ENCODE peak calls at places on chromosome 20, in eight cellular contexts. One of them, this sample, is unnamed.

GRCh38 chr20:19936801-19937583 is 80.2 kb upstream of the NAA20 start:
- DNase-seq in activated CD4-positive, alpha-beta memory T cell treated with anti-CD3 and anti-CD28 coated beads, Interleukin-2, amount 10 ng/mL, durations not matched to agents 7 days and 5 days: peak; percentile 29
- DNase-seq in body of pancreas: peak; percentile 34
- DNase-seq in BE2C: no peak
- DNase-seq in mesendoderm: no peak
- DNase-seq in H7: no peak
- DNase-seq in RCC 7860: no peak
- DNase-seq in stimulated activated CD4-positive, alpha-beta T cell treated with anti-CD3 and anti-CD28 coated beads, Interleukin-1b, Interleukin-23, amount 100 ng/mL, for 24 hours: no peak
- DNase-seq in this sample: no peak

GRCh38 chr20:33919653-33920052 is 74.1 kb upstream of the RALY start:
- DNase-seq in stimulated activated CD4-positive, alpha-beta T cell treated with anti-CD3 and anti-CD28 coated beads, Interleukin-1b, Interleukin-23, amount 100 ng/mL, for 24 hours: no peak
- DNase-seq in activated CD4-positive, alpha-beta memory T cell treated with anti-CD3 and anti-CD28 coated beads, Interleukin-2, amount 10 ng/mL, durations not matched to agents 7 days and 5 days: no peak
- DNase-seq in BE2C: no peak
- DNase-seq in mesendoderm: no peak
- DNase-seq in RCC 7860: no peak
- DNase-seq in H7: no peak
- DNase-seq in body of pancreas: no peak
- DNase-seq in this sample: no peak

GRCh38 chr20:5703542-5704215 is 46.5 kb upstream of the SHLD1 start:
- DNase-seq in body of pancreas: no peak
- DNase-seq in stimulated activated CD4-positive, alpha-beta T cell treated with anti-CD3 and anti-CD28 coated beads, Interleukin-1b, Interleukin-23, amount 100 ng/mL, for 24 hours: no peak
- DNase-seq in BE2C: no peak
- DNase-seq in mesendoderm: no peak
- DNase-seq in activated CD4-positive, alpha-beta memory T cell treated with anti-CD3 and anti-CD28 coated beads, Interleukin-2, amount 10 ng/mL, durations not matched to agents 7 days and 5 days: no peak
- DNase-seq in H7: no peak
- DNase-seq in RCC 7860: no peak
- DNase-seq in this sample: peak; percentile 37

GRCh38 chr20:6784767-6785166 is 17.3 kb downstream of the BMP2 start:
- DNase-seq in activated CD4-positive, alpha-beta memory T cell treated with anti-CD3 and anti-CD28 coated beads, Interleukin-2, amount 10 ng/mL, durations not matched to agents 7 days and 5 days: no peak
- DNase-seq in mesendoderm: no peak
- DNase-seq in RCC 7860: no peak
- DNase-seq in body of pancreas: no peak
- DNase-seq in BE2C: no peak
- DNase-seq in H7: no peak
- DNase-seq in stimulated activated CD4-positive, alpha-beta T cell treated with anti-CD3 and anti-CD28 coated beads, Interleukin-1b, Interleukin-23, amount 100 ng/mL, for 24 hours: no peak
- DNase-seq in this sample: no peak

GRCh38 chr20:6008254-6008653 is 45.6 kb downstream of the LRRN4 start:
- DNase-seq in BE2C: no peak
- DNase-seq in H7: no peak
- DNase-seq in mesendoderm: no peak
- DNase-seq in stimulated activated CD4-positive, alpha-beta T cell treated with anti-CD3 and anti-CD28 coated beads, Interleukin-1b, Interleukin-23, amount 100 ng/mL, for 24 hours: no peak
- DNase-seq in body of pancreas: peak; percentile 74
- DNase-seq in activated CD4-positive, alpha-beta memory T cell treated with anti-CD3 and anti-CD28 coated beads, Interleukin-2, amount 10 ng/mL, durations not matched to agents 7 days and 5 days: no peak
- DNase-seq in RCC 7860: peak; percentile 25
- DNase-seq in this sample: no peak

GRCh38 chr20:10209091-10209490 is 9.5 kb upstream of the SNAP25 start:
- DNase-seq in H7: no peak
- DNase-seq in BE2C: no peak
- DNase-seq in mesendoderm: no peak
- DNase-seq in RCC 7860: no peak
- DNase-seq in body of pancreas: no peak
- DNase-seq in activated CD4-positive, alpha-beta memory T cell treated with anti-CD3 and anti-CD28 coated beads, Interleukin-2, amount 10 ng/mL, durations not matched to agents 7 days and 5 days: no peak
- DNase-seq in stimulated activated CD4-positive, alpha-beta T cell treated with anti-CD3 and anti-CD28 coated beads, Interleukin-1b, Interleukin-23, amount 100 ng/mL, for 24 hours: no peak
- DNase-seq in this sample: no peak

GRCh38 chr20:46203510-46203837 is 85.4 kb downstream of the CD40 start:
- DNase-seq in H7: no peak
- DNase-seq in body of pancreas: no peak
- DNase-seq in mesendoderm: no peak
- DNase-seq in RCC 7860: no peak
- DNase-seq in BE2C: no peak
- DNase-seq in activated CD4-positive, alpha-beta memory T cell treated with anti-CD3 and anti-CD28 coated beads, Interleukin-2, amount 10 ng/mL, durations not matched to agents 7 days and 5 days: no peak
- DNase-seq in stimulated activated CD4-positive, alpha-beta T cell treated with anti-CD3 and anti-CD28 coated beads, Interleukin-1b, Interleukin-23, amount 100 ng/mL, for 24 hours: no peak
- DNase-seq in this sample: no peak

GRCh38 chr20:50609438-50609989 is 81.8 kb downstream of the RIPOR3 start:
- DNase-seq in body of pancreas: no peak
- DNase-seq in RCC 7860: no peak
- DNase-seq in stimulated activated CD4-positive, alpha-beta T cell treated with anti-CD3 and anti-CD28 coated beads, Interleukin-1b, Interleukin-23, amount 100 ng/mL, for 24 hours: no peak
- DNase-seq in H7: peak; percentile 64
- DNase-seq in BE2C: no peak
- DNase-seq in activated CD4-positive, alpha-beta memory T cell treated with anti-CD3 and anti-CD28 coated beads, Interleukin-2, amount 10 ng/mL, durations not matched to agents 7 days and 5 days: no peak
- DNase-seq in mesendoderm: no peak
- DNase-seq in this sample: no peak

GRCh38 chr20:58852559-58853271 is at the start of gene GNAS:
- DNase-seq in BE2C: peak; percentile 76
- DNase-seq in body of pancreas: peak; percentile 55
- DNase-seq in stimulated activated CD4-positive, alpha-beta T cell treated with anti-CD3 and anti-CD28 coated beads, Interleukin-1b, Interleukin-23, amount 100 ng/mL, for 24 hours: peak; percentile 40
- DNase-seq in mesendoderm: peak; percentile 92
- DNase-seq in RCC 7860: peak; percentile 11
- DNase-seq in activated CD4-positive, alpha-beta memory T cell treated with anti-CD3 and anti-CD28 coated beads, Interleukin-2, amount 10 ng/mL, durations not matched to agents 7 days and 5 days: peak; percentile 63
- DNase-seq in H7: peak; percentile 95
- DNase-seq in this sample: no peak

GRCh38 chr20:15675151-15675550 is 898.1 kb downstream of the KIF16B start:
- DNase-seq in stimulated activated CD4-positive, alpha-beta T cell treated with anti-CD3 and anti-CD28 coated beads, Interleukin-1b, Interleukin-23, amount 100 ng/mL, for 24 hours: no peak
- DNase-seq in mesendoderm: no peak
- DNase-seq in H7: no peak
- DNase-seq in body of pancreas: no peak
- DNase-seq in activated CD4-positive, alpha-beta memory T cell treated with anti-CD3 and anti-CD28 coated beads, Interleukin-2, amount 10 ng/mL, durations not matched to agents 7 days and 5 days: no peak
- DNase-seq in BE2C: no peak
- DNase-seq in RCC 7860: no peak
- DNase-seq in this sample: no peak

GRCh38 chr20:38831995-38832620 is 26.6 kb downstream of the PPP1R16B start:
- DNase-seq in body of pancreas: no peak
- DNase-seq in BE2C: no peak
- DNase-seq in H7: no peak
- DNase-seq in activated CD4-positive, alpha-beta memory T cell treated with anti-CD3 and anti-CD28 coated beads, Interleukin-2, amount 10 ng/mL, durations not matched to agents 7 days and 5 days: no peak
- DNase-seq in stimulated activated CD4-positive, alpha-beta T cell treated with anti-CD3 and anti-CD28 coated beads, Interleukin-1b, Interleukin-23, amount 100 ng/mL, for 24 hours: no peak
- DNase-seq in RCC 7860: no peak
- DNase-seq in mesendoderm: no peak
- DNase-seq in this sample: no peak

GRCh38 chr20:23049201-23049932 is at the start of gene THBD:
- DNase-seq in activated CD4-positive, alpha-beta memory T cell treated with anti-CD3 and anti-CD28 coated beads, Interleukin-2, amount 10 ng/mL, durations not matched to agents 7 days and 5 days: peak; percentile 20
- DNase-seq in stimulated activated CD4-positive, alpha-beta T cell treated with anti-CD3 and anti-CD28 coated beads, Interleukin-1b, Interleukin-23, amount 100 ng/mL, for 24 hours: no peak
- DNase-seq in body of pancreas: peak; percentile 67
- DNase-seq in RCC 7860: no peak
- DNase-seq in mesendoderm: peak; percentile 57
- DNase-seq in BE2C: no peak
- DNase-seq in H7: peak; percentile 80
- DNase-seq in this sample: no peak

GRCh38 chr20:5160882-5161281 is 34.1 kb downstream of the CDS2 start:
- DNase-seq in H7: no peak
- DNase-seq in body of pancreas: no peak
- DNase-seq in mesendoderm: no peak
- DNase-seq in stimulated activated CD4-positive, alpha-beta T cell treated with anti-CD3 and anti-CD28 coated beads, Interleukin-1b, Interleukin-23, amount 100 ng/mL, for 24 hours: no peak
- DNase-seq in activated CD4-positive, alpha-beta memory T cell treated with anti-CD3 and anti-CD28 coated beads, Interleukin-2, amount 10 ng/mL, durations not matched to agents 7 days and 5 days: no peak
- DNase-seq in BE2C: no peak
- DNase-seq in RCC 7860: no peak
- DNase-seq in this sample: no peak

GRCh38 chr20:10172998-10173655 is 45.5 kb upstream of the SNAP25 start:
- DNase-seq in body of pancreas: no peak
- DNase-seq in BE2C: no peak
- DNase-seq in stimulated activated CD4-positive, alpha-beta T cell treated with anti-CD3 and anti-CD28 coated beads, Interleukin-1b, Interleukin-23, amount 100 ng/mL, for 24 hours: no peak
- DNase-seq in RCC 7860: no peak
- DNase-seq in mesendoderm: no peak
- DNase-seq in activated CD4-positive, alpha-beta memory T cell treated with anti-CD3 and anti-CD28 coated beads, Interleukin-2, amount 10 ng/mL, durations not matched to agents 7 days and 5 days: no peak
- DNase-seq in H7: no peak
- DNase-seq in this sample: no peak

GRCh38 chr20:37749620-37750403 is 56.0 kb downstream of the CTNNBL1 start:
- DNase-seq in H7: no peak
- DNase-seq in activated CD4-positive, alpha-beta memory T cell treated with anti-CD3 and anti-CD28 coated beads, Interleukin-2, amount 10 ng/mL, durations not matched to agents 7 days and 5 days: no peak
- DNase-seq in body of pancreas: no peak
- DNase-seq in stimulated activated CD4-positive, alpha-beta T cell treated with anti-CD3 and anti-CD28 coated beads, Interleukin-1b, Interleukin-23, amount 100 ng/mL, for 24 hours: no peak
- DNase-seq in BE2C: peak; percentile 18
- DNase-seq in RCC 7860: no peak
- DNase-seq in mesendoderm: no peak
- DNase-seq in this sample: no peak

GRCh38 chr20:17833036-17833674 is 133.4 kb downstream of the BANF2 start:
- DNase-seq in H7: no peak
- DNase-seq in body of pancreas: no peak
- DNase-seq in activated CD4-positive, alpha-beta memory T cell treated with anti-CD3 and anti-CD28 coated beads, Interleukin-2, amount 10 ng/mL, durations not matched to agents 7 days and 5 days: no peak
- DNase-seq in stimulated activated CD4-positive, alpha-beta T cell treated with anti-CD3 and anti-CD28 coated beads, Interleukin-1b, Interleukin-23, amount 100 ng/mL, for 24 hours: no peak
- DNase-seq in mesendoderm: no peak
- DNase-seq in RCC 7860: no peak
- DNase-seq in BE2C: no peak
- DNase-seq in this sample: no peak

GRCh38 chr20:1813101-1813529 is 82.1 kb upstream of the SIRPA start:
- DNase-seq in body of pancreas: peak; percentile 64
- DNase-seq in H7: no peak
- DNase-seq in RCC 7860: peak; percentile 93
- DNase-seq in mesendoderm: no peak
- DNase-seq in activated CD4-positive, alpha-beta memory T cell treated with anti-CD3 and anti-CD28 coated beads, Interleukin-2, amount 10 ng/mL, durations not matched to agents 7 days and 5 days: no peak
- DNase-seq in stimulated activated CD4-positive, alpha-beta T cell treated with anti-CD3 and anti-CD28 coated beads, Interleukin-1b, Interleukin-23, amount 100 ng/mL, for 24 hours: no peak
- DNase-seq in BE2C: no peak
- DNase-seq in this sample: no peak

GRCh38 chr20:58523072-58523681 is 8.0 kb upstream of the APCDD1L start:
- DNase-seq in RCC 7860: no peak
- DNase-seq in BE2C: no peak
- DNase-seq in body of pancreas: no peak
- DNase-seq in H7: no peak
- DNase-seq in stimulated activated CD4-positive, alpha-beta T cell treated with anti-CD3 and anti-CD28 coated beads, Interleukin-1b, Interleukin-23, amount 100 ng/mL, for 24 hours: no peak
- DNase-seq in mesendoderm: peak; percentile 71
- DNase-seq in activated CD4-positive, alpha-beta memory T cell treated with anti-CD3 and anti-CD28 coated beads, Interleukin-2, amount 10 ng/mL, durations not matched to agents 7 days and 5 days: no peak
- DNase-seq in this sample: no peak

GRCh38 chr20:833450-834150 is at the start of gene FAM110A:
- DNase-seq in BE2C: peak; percentile 92
- DNase-seq in RCC 7860: peak; percentile 82
- DNase-seq in H7: peak; percentile 97
- DNase-seq in mesendoderm: peak; percentile 97
- DNase-seq in activated CD4-positive, alpha-beta memory T cell treated with anti-CD3 and anti-CD28 coated beads, Interleukin-2, amount 10 ng/mL, durations not matched to agents 7 days and 5 days: peak; percentile 97
- DNase-seq in stimulated activated CD4-positive, alpha-beta T cell treated with anti-CD3 and anti-CD28 coated beads, Interleukin-1b, Interleukin-23, amount 100 ng/mL, for 24 hours: peak; percentile 89
- DNase-seq in body of pancreas: peak; percentile 97
- DNase-seq in this sample: peak; percentile 92

GRCh38 chr20:23205221-23205620 is 119.1 kb upstream of the CD93 start:
- DNase-seq in mesendoderm: no peak
- DNase-seq in activated CD4-positive, alpha-beta memory T cell treated with anti-CD3 and anti-CD28 coated beads, Interleukin-2, amount 10 ng/mL, durations not matched to agents 7 days and 5 days: no peak
- DNase-seq in RCC 7860: no peak
- DNase-seq in BE2C: no peak
- DNase-seq in stimulated activated CD4-positive, alpha-beta T cell treated with anti-CD3 and anti-CD28 coated beads, Interleukin-1b, Interleukin-23, amount 100 ng/mL, for 24 hours: no peak
- DNase-seq in body of pancreas: no peak
- DNase-seq in H7: peak; percentile 49
- DNase-seq in this sample: no peak

GRCh38 chr20:50436052-50436656 is 74.0 kb upstream of the PTPN1 start:
- DNase-seq in mesendoderm: no peak
- DNase-seq in stimulated activated CD4-positive, alpha-beta T cell treated with anti-CD3 and anti-CD28 coated beads, Interleukin-1b, Interleukin-23, amount 100 ng/mL, for 24 hours: no peak
- DNase-seq in BE2C: no peak
- DNase-seq in RCC 7860: no peak
- DNase-seq in H7: no peak
- DNase-seq in body of pancreas: no peak
- DNase-seq in activated CD4-positive, alpha-beta memory T cell treated with anti-CD3 and anti-CD28 coated beads, Interleukin-2, amount 10 ng/mL, durations not matched to agents 7 days and 5 days: no peak
- DNase-seq in this sample: no peak

GRCh38 chr20:2760381-2761305 is 39.8 kb downstream of the CPXM1 start:
- DNase-seq in body of pancreas: no peak
- DNase-seq in stimulated activated CD4-positive, alpha-beta T cell treated with anti-CD3 and anti-CD28 coated beads, Interleukin-1b, Interleukin-23, amount 100 ng/mL, for 24 hours: no peak
- DNase-seq in BE2C: no peak
- DNase-seq in mesendoderm: no peak
- DNase-seq in H7: peak; percentile 23
- DNase-seq in activated CD4-positive, alpha-beta memory T cell treated with anti-CD3 and anti-CD28 coated beads, Interleukin-2, amount 10 ng/mL, durations not matched to agents 7 days and 5 days: no peak
- DNase-seq in RCC 7860: no peak
- DNase-seq in this sample: no peak

GRCh38 chr20:44576297-44576696 is 6.1 kb upstream of the PKIG start:
- DNase-seq in RCC 7860: no peak
- DNase-seq in mesendoderm: peak; percentile 40
- DNase-seq in H7: no peak
- DNase-seq in stimulated activated CD4-positive, alpha-beta T cell treated with anti-CD3 and anti-CD28 coated beads, Interleukin-1b, Interleukin-23, amount 100 ng/mL, for 24 hours: no peak
- DNase-seq in activated CD4-positive, alpha-beta memory T cell treated with anti-CD3 and anti-CD28 coated beads, Interleukin-2, amount 10 ng/mL, durations not matched to agents 7 days and 5 days: no peak
- DNase-seq in body of pancreas: peak; percentile 11
- DNase-seq in BE2C: no peak
- DNase-seq in this sample: peak; percentile 5

GRCh38 chr20:2754426-2754825 is 46.0 kb downstream of the CPXM1 start:
- DNase-seq in body of pancreas: no peak
- DNase-seq in H7: peak; percentile 44
- DNase-seq in BE2C: no peak
- DNase-seq in stimulated activated CD4-positive, alpha-beta T cell treated with anti-CD3 and anti-CD28 coated beads, Interleukin-1b, Interleukin-23, amount 100 ng/mL, for 24 hours: no peak
- DNase-seq in activated CD4-positive, alpha-beta memory T cell treated with anti-CD3 and anti-CD28 coated beads, Interleukin-2, amount 10 ng/mL, durations not matched to agents 7 days and 5 days: no peak
- DNase-seq in mesendoderm: no peak
- DNase-seq in RCC 7860: no peak
- DNase-seq in this sample: no peak

GRCh38 chr20:46694484-46694883 is 5.2 kb upstream of the TP53RK start:
- DNase-seq in H7: no peak
- DNase-seq in stimulated activated CD4-positive, alpha-beta T cell treated with anti-CD3 and anti-CD28 coated beads, Interleukin-1b, Interleukin-23, amount 100 ng/mL, for 24 hours: no peak
- DNase-seq in RCC 7860: no peak
- DNase-seq in mesendoderm: peak; percentile 61
- DNase-seq in activated CD4-positive, alpha-beta memory T cell treated with anti-CD3 and anti-CD28 coated beads, Interleukin-2, amount 10 ng/mL, durations not matched to agents 7 days and 5 days: no peak
- DNase-seq in BE2C: no peak
- DNase-seq in body of pancreas: peak; percentile 34
- DNase-seq in this sample: peak; percentile 46

GRCh38 chr20:25507385-25508082 is 77.8 kb downstream of the NINL start:
- DNase-seq in activated CD4-positive, alpha-beta memory T cell treated with anti-CD3 and anti-CD28 coated beads, Interleukin-2, amount 10 ng/mL, durations not matched to agents 7 days and 5 days: no peak
- DNase-seq in mesendoderm: no peak
- DNase-seq in H7: no peak
- DNase-seq in body of pancreas: no peak
- DNase-seq in stimulated activated CD4-positive, alpha-beta T cell treated with anti-CD3 and anti-CD28 coated beads, Interleukin-1b, Interleukin-23, amount 100 ng/mL, for 24 hours: no peak
- DNase-seq in RCC 7860: peak; percentile 11
- DNase-seq in BE2C: no peak
- DNase-seq in this sample: no peak

GRCh38 chr20:48012401-48012974 is 227.2 kb upstream of the SULF2 start:
- DNase-seq in RCC 7860: peak; percentile 54
- DNase-seq in activated CD4-positive, alpha-beta memory T cell treated with anti-CD3 and anti-CD28 coated beads, Interleukin-2, amount 10 ng/mL, durations not matched to agents 7 days and 5 days: no peak
- DNase-seq in stimulated activated CD4-positive, alpha-beta T cell treated with anti-CD3 and anti-CD28 coated beads, Interleukin-1b, Interleukin-23, amount 100 ng/mL, for 24 hours: no peak
- DNase-seq in H7: no peak
- DNase-seq in BE2C: peak; percentile 64
- DNase-seq in body of pancreas: no peak
- DNase-seq in mesendoderm: peak; percentile 27
- DNase-seq in this sample: no peak

GRCh38 chr20:22775671-22776139 is 191.3 kb upstream of the FOXA2 start:
- DNase-seq in BE2C: no peak
- DNase-seq in RCC 7860: peak; percentile 94
- DNase-seq in body of pancreas: no peak
- DNase-seq in activated CD4-positive, alpha-beta memory T cell treated with anti-CD3 and anti-CD28 coated beads, Interleukin-2, amount 10 ng/mL, durations not matched to agents 7 days and 5 days: no peak
- DNase-seq in mesendoderm: no peak
- DNase-seq in H7: no peak
- DNase-seq in stimulated activated CD4-positive, alpha-beta T cell treated with anti-CD3 and anti-CD28 coated beads, Interleukin-1b, Interleukin-23, amount 100 ng/mL, for 24 hours: no peak
- DNase-seq in this sample: no peak

GRCh38 chr20:61127311-61128044 is 124.6 kb upstream of the CDH4 start:
- DNase-seq in body of pancreas: no peak
- DNase-seq in stimulated activated CD4-positive, alpha-beta T cell treated with anti-CD3 and anti-CD28 coated beads, Interleukin-1b, Interleukin-23, amount 100 ng/mL, for 24 hours: no peak
- DNase-seq in RCC 7860: peak; percentile 24
- DNase-seq in BE2C: no peak
- DNase-seq in mesendoderm: no peak
- DNase-seq in activated CD4-positive, alpha-beta memory T cell treated with anti-CD3 and anti-CD28 coated beads, Interleukin-2, amount 10 ng/mL, durations not matched to agents 7 days and 5 days: no peak
- DNase-seq in H7: no peak
- DNase-seq in this sample: no peak

GRCh38 chr20:45782890-45783289 is 8.8 kb downstream of the WFDC3 start:
- DNase-seq in mesendoderm: no peak
- DNase-seq in body of pancreas: no peak
- DNase-seq in RCC 7860: peak; percentile 64
- DNase-seq in stimulated activated CD4-positive, alpha-beta T cell treated with anti-CD3 and anti-CD28 coated beads, Interleukin-1b, Interleukin-23, amount 100 ng/mL, for 24 hours: no peak
- DNase-seq in activated CD4-positive, alpha-beta memory T cell treated with anti-CD3 and anti-CD28 coated beads, Interleukin-2, amount 10 ng/mL, durations not matched to agents 7 days and 5 days: peak; percentile 27
- DNase-seq in BE2C: no peak
- DNase-seq in H7: no peak
- DNase-seq in this sample: no peak

GRCh38 chr20:46699651-46700359 is 9.6 kb upstream of the SLC2A10 start:
- DNase-seq in activated CD4-positive, alpha-beta memory T cell treated with anti-CD3 and anti-CD28 coated beads, Interleukin-2, amount 10 ng/mL, durations not matched to agents 7 days and 5 days: no peak
- DNase-seq in BE2C: peak; percentile 28
- DNase-seq in body of pancreas: no peak
- DNase-seq in H7: no peak
- DNase-seq in mesendoderm: peak; percentile 64
- DNase-seq in stimulated activated CD4-positive, alpha-beta T cell treated with anti-CD3 and anti-CD28 coated beads, Interleukin-1b, Interleukin-23, amount 100 ng/mL, for 24 hours: no peak
- DNase-seq in RCC 7860: no peak
- DNase-seq in this sample: no peak

GRCh38 chr20:52150440-52151258 is 40.9 kb downstream of the ZFP64 start:
- DNase-seq in body of pancreas: peak; percentile 36
- DNase-seq in mesendoderm: peak; percentile 40
- DNase-seq in BE2C: peak; percentile 40
- DNase-seq in H7: peak; percentile 67
- DNase-seq in stimulated activated CD4-positive, alpha-beta T cell treated with anti-CD3 and anti-CD28 coated beads, Interleukin-1b, Interleukin-23, amount 100 ng/mL, for 24 hours: no peak
- DNase-seq in RCC 7860: peak; percentile 51
- DNase-seq in activated CD4-positive, alpha-beta memory T cell treated with anti-CD3 and anti-CD28 coated beads, Interleukin-2, amount 10 ng/mL, durations not matched to agents 7 days and 5 days: no peak
- DNase-seq in this sample: peak; percentile 21

GRCh38 chr20:22248052-22248667 is 336.2 kb downstream of the FOXA2 start:
- DNase-seq in RCC 7860: no peak
- DNase-seq in mesendoderm: peak; percentile 57
- DNase-seq in body of pancreas: peak; percentile 3
- DNase-seq in BE2C: peak; percentile 13
- DNase-seq in H7: peak; percentile 57
- DNase-seq in activated CD4-positive, alpha-beta memory T cell treated with anti-CD3 and anti-CD28 coated beads, Interleukin-2, amount 10 ng/mL, durations not matched to agents 7 days and 5 days: no peak
- DNase-seq in stimulated activated CD4-positive, alpha-beta T cell treated with anti-CD3 and anti-CD28 coated beads, Interleukin-1b, Interleukin-23, amount 100 ng/mL, for 24 hours: no peak
- DNase-seq in this sample: no peak

GRCh38 chr20:64244870-64245603 is 10.5 kb upstream of the PCMTD2 start:
- DNase-seq in RCC 7860: no peak
- DNase-seq in BE2C: no peak
- DNase-seq in activated CD4-positive, alpha-beta memory T cell treated with anti-CD3 and anti-CD28 coated beads, Interleukin-2, amount 10 ng/mL, durations not matched to agents 7 days and 5 days: no peak
- DNase-seq in stimulated activated CD4-positive, alpha-beta T cell treated with anti-CD3 and anti-CD28 coated beads, Interleukin-1b, Interleukin-23, amount 100 ng/mL, for 24 hours: no peak
- DNase-seq in H7: peak; percentile 23
- DNase-seq in body of pancreas: no peak
- DNase-seq in mesendoderm: no peak
- DNase-seq in this sample: no peak